ENCODE peak calls at places on chromosome 2, in nine cellular contexts. One of them, this sample, is unnamed.

GRCh38 chr2:121052507-121052906 is 232.5 kb downstream of the TFCP2L1 start:
- DNase-seq in GM12878: no peak
- DNase-seq in vagina: no peak
- DNase-seq in A549: no peak
- DNase-seq in psoas muscle: no peak
- DNase-seq in astrocyte: no peak
- DNase-seq in mesendoderm: no peak
- DNase-seq in right cardiac atrium: no peak
- DNase-seq in Panc1: no peak
- DNase-seq in this sample: no peak

GRCh38 chr2:128324008-128324896 is 5.6 kb upstream of the HS6ST1 start:
- DNase-seq in GM12878: no peak
- DNase-seq in psoas muscle: no peak
- DNase-seq in astrocyte: no peak
- DNase-seq in right cardiac atrium: peak; percentile 53
- DNase-seq in A549: no peak
- DNase-seq in mesendoderm: no peak
- DNase-seq in vagina: no peak
- DNase-seq in Panc1: no peak
- DNase-seq in this sample: no peak

GRCh38 chr2:23377772-23378171 is 7.2 kb upstream of the KLHL29 start:
- DNase-seq in astrocyte: no peak
- DNase-seq in GM12878: no peak
- DNase-seq in vagina: no peak
- DNase-seq in psoas muscle: no peak
- DNase-seq in mesendoderm: no peak
- DNase-seq in A549: no peak
- DNase-seq in right cardiac atrium: no peak
- DNase-seq in Panc1: no peak
- DNase-seq in this sample: no peak

GRCh38 chr2:100780203-100781008 is 39.5 kb upstream of the NPAS2 start:
- DNase-seq in Panc1: no peak
- DNase-seq in GM12878: no peak
- DNase-seq in right cardiac atrium: no peak
- DNase-seq in A549: peak; percentile 25
- DNase-seq in mesendoderm: no peak
- DNase-seq in psoas muscle: no peak
- DNase-seq in vagina: no peak
- DNase-seq in astrocyte: peak; percentile 85
- DNase-seq in this sample: no peak

GRCh38 chr2:237466266-237466665 is 20.8 kb upstream of the MLPH start:
- DNase-seq in mesendoderm: no peak
- DNase-seq in Panc1: no peak
- DNase-seq in astrocyte: peak; percentile 76
- DNase-seq in A549: no peak
- DNase-seq in vagina: no peak
- DNase-seq in GM12878: no peak
- DNase-seq in psoas muscle: no peak
- DNase-seq in right cardiac atrium: no peak
- DNase-seq in this sample: no peak

GRCh38 chr2:95282458-95282857 is 8.2 kb downstream of the PROM2 start:
- DNase-seq in vagina: no peak
- DNase-seq in mesendoderm: no peak
- DNase-seq in astrocyte: no peak
- DNase-seq in psoas muscle: no peak
- DNase-seq in right cardiac atrium: peak; percentile 16
- DNase-seq in GM12878: no peak
- DNase-seq in Panc1: no peak
- DNase-seq in A549: no peak
- DNase-seq in this sample: no peak

GRCh38 chr2:148048475-148049221 is 27.8 kb downstream of the MBD5 start:
- DNase-seq in vagina: no peak
- DNase-seq in right cardiac atrium: no peak
- DNase-seq in Panc1: no peak
- DNase-seq in mesendoderm: no peak
- DNase-seq in astrocyte: peak; percentile 74
- DNase-seq in A549: no peak
- DNase-seq in psoas muscle: no peak
- DNase-seq in GM12878: peak; percentile 89
- DNase-seq in this sample: no peak

GRCh38 chr2:235551965-235552364 is 58.1 kb downstream of the AGAP1 start:
- DNase-seq in vagina: no peak
- DNase-seq in psoas muscle: no peak
- DNase-seq in mesendoderm: peak; percentile 85
- DNase-seq in right cardiac atrium: peak; percentile 79
- DNase-seq in astrocyte: peak; percentile 26
- DNase-seq in Panc1: peak; percentile 8
- DNase-seq in A549: peak; percentile 78
- DNase-seq in GM12878: no peak
- DNase-seq in this sample: no peak

GRCh38 chr2:197195591-197195990 is 115.0 kb downstream of the ANKRD44 start:
- DNase-seq in astrocyte: no peak
- DNase-seq in GM12878: no peak
- DNase-seq in right cardiac atrium: no peak
- DNase-seq in psoas muscle: no peak
- DNase-seq in vagina: no peak
- DNase-seq in A549: no peak
- DNase-seq in Panc1: no peak
- DNase-seq in mesendoderm: no peak
- DNase-seq in this sample: no peak

GRCh38 chr2:96485751-96486643 is 19.2 kb downstream of the NEURL3 start:
- DNase-seq in mesendoderm: peak; percentile 60
- DNase-seq in vagina: no peak
- DNase-seq in psoas muscle: peak; percentile 74
- DNase-seq in Panc1: no peak
- DNase-seq in astrocyte: peak; percentile 88
- DNase-seq in right cardiac atrium: peak; percentile 84
- DNase-seq in A549: no peak
- DNase-seq in GM12878: peak; percentile 97
- DNase-seq in this sample: no peak

GRCh38 chr2:219299372-219299760 is 9.8 kb downstream of the PTPRN start:
- DNase-seq in mesendoderm: no peak
- DNase-seq in vagina: no peak
- DNase-seq in Panc1: no peak
- DNase-seq in A549: no peak
- DNase-seq in right cardiac atrium: no peak
- DNase-seq in psoas muscle: no peak
- DNase-seq in astrocyte: no peak
- DNase-seq in GM12878: no peak
- DNase-seq in this sample: no peak

GRCh38 chr2:182372661-182373060 is 54.2 kb downstream of the PDE1A start:
- DNase-seq in Panc1: peak; percentile 17
- DNase-seq in A549: peak; percentile 82
- DNase-seq in mesendoderm: peak; percentile 40
- DNase-seq in GM12878: no peak
- DNase-seq in right cardiac atrium: no peak
- DNase-seq in psoas muscle: no peak
- DNase-seq in vagina: no peak
- DNase-seq in astrocyte: peak; percentile 91
- DNase-seq in this sample: no peak

GRCh38 chr2:240436626-240437180 is 1.2 kb downstream of the GPC1 start:
- DNase-seq in right cardiac atrium: peak; percentile 69
- DNase-seq in vagina: no peak
- DNase-seq in mesendoderm: peak; percentile 62
- DNase-seq in Panc1: no peak
- DNase-seq in psoas muscle: peak; percentile 71
- DNase-seq in GM12878: no peak
- DNase-seq in astrocyte: peak; percentile 27
- DNase-seq in A549: no peak
- DNase-seq in this sample: no peak

GRCh38 chr2:74292752-74293151 is 50.5 kb downstream of the SLC4A5 start:
- DNase-seq in GM12878: no peak
- DNase-seq in mesendoderm: no peak
- DNase-seq in A549: peak; percentile 35
- DNase-seq in psoas muscle: no peak
- DNase-seq in right cardiac atrium: no peak
- DNase-seq in astrocyte: no peak
- DNase-seq in Panc1: no peak
- DNase-seq in vagina: no peak
- DNase-seq in this sample: no peak

GRCh38 chr2:18803141-18803540 is 213.8 kb upstream of the NT5C1B start:
- DNase-seq in astrocyte: no peak
- DNase-seq in A549: no peak
- DNase-seq in psoas muscle: no peak
- DNase-seq in mesendoderm: no peak
- DNase-seq in right cardiac atrium: no peak
- DNase-seq in Panc1: no peak
- DNase-seq in GM12878: no peak
- DNase-seq in vagina: no peak
- DNase-seq in this sample: no peak

GRCh38 chr2:167749641-167750040 is 497.8 kb downstream of the STK39 start:
- DNase-seq in right cardiac atrium: no peak
- DNase-seq in astrocyte: peak; percentile 12
- DNase-seq in vagina: no peak
- DNase-seq in mesendoderm: no peak
- DNase-seq in A549: no peak
- DNase-seq in psoas muscle: no peak
- DNase-seq in GM12878: no peak
- DNase-seq in Panc1: no peak
- DNase-seq in this sample: no peak

GRCh38 chr2:7057865-7058400 is 140.7 kb downstream of the RNF144A start:
- DNase-seq in vagina: no peak
- DNase-seq in psoas muscle: no peak
- DNase-seq in GM12878: peak; percentile 48
- DNase-seq in right cardiac atrium: no peak
- DNase-seq in A549: no peak
- DNase-seq in Panc1: no peak
- DNase-seq in mesendoderm: no peak
- DNase-seq in astrocyte: no peak
- DNase-seq in this sample: no peak

GRCh38 chr2:219836647-219837177 is 209.3 kb downstream of the SLC4A3 start:
- DNase-seq in right cardiac atrium: no peak
- DNase-seq in A549: peak; percentile 47
- DNase-seq in Panc1: no peak
- DNase-seq in mesendoderm: no peak
- DNase-seq in vagina: no peak
- DNase-seq in GM12878: no peak
- DNase-seq in psoas muscle: no peak
- DNase-seq in astrocyte: no peak
- DNase-seq in this sample: no peak

GRCh38 chr2:75788154-75788553 is 77.4 kb upstream of the GCFC2 start:
- DNase-seq in astrocyte: no peak
- DNase-seq in psoas muscle: no peak
- DNase-seq in A549: no peak
- DNase-seq in mesendoderm: no peak
- DNase-seq in right cardiac atrium: no peak
- DNase-seq in Panc1: no peak
- DNase-seq in vagina: no peak
- DNase-seq in GM12878: no peak
- DNase-seq in this sample: no peak

GRCh38 chr2:189285962-189286648 is 106.5 kb upstream of the COL5A2 start:
- DNase-seq in psoas muscle: no peak
- DNase-seq in right cardiac atrium: no peak
- DNase-seq in A549: peak; percentile 85
- DNase-seq in mesendoderm: peak; percentile 52
- DNase-seq in astrocyte: peak; percentile 98
- DNase-seq in vagina: no peak
- DNase-seq in Panc1: no peak
- DNase-seq in GM12878: no peak
- DNase-seq in this sample: no peak

GRCh38 chr2:118246726-118247125 is 158.5 kb downstream of the INSIG2 start:
- DNase-seq in GM12878: no peak
- DNase-seq in astrocyte: no peak
- DNase-seq in vagina: no peak
- DNase-seq in A549: no peak
- DNase-seq in right cardiac atrium: peak; percentile 78
- DNase-seq in mesendoderm: no peak
- DNase-seq in psoas muscle: peak; percentile 54
- DNase-seq in Panc1: no peak
- DNase-seq in this sample: no peak

GRCh38 chr2:216535454-216535995 is 36.9 kb downstream of the RPL37A start:
- DNase-seq in Panc1: no peak
- DNase-seq in right cardiac atrium: peak; percentile 86
- DNase-seq in GM12878: no peak
- DNase-seq in vagina: no peak
- DNase-seq in astrocyte: peak; percentile 95
- DNase-seq in mesendoderm: no peak
- DNase-seq in psoas muscle: peak; percentile 68
- DNase-seq in A549: peak; percentile 11
- DNase-seq in this sample: no peak
- H3K27ac ChIP-seq in Panc1: no peak overlapping the region
- H3K27ac ChIP-seq in right cardiac atrium: peak overlapping the region; percentile 99
- H3K27ac ChIP-seq in GM12878: no peak overlapping the region
- H3K27ac ChIP-seq in vagina: peak overlapping the region; percentile 83
- H3K27ac ChIP-seq in astrocyte: peak overlapping the region; percentile 60
- H3K27ac ChIP-seq in mesendoderm: no peak overlapping the region
- H3K27ac ChIP-seq in psoas muscle: peak overlapping the region; percentile 59
- H3K27ac ChIP-seq in A549: no peak overlapping the region
- H3K27ac ChIP-seq in this sample: no peak overlapping the region

GRCh38 chr2:97719362-97720155 is 6.2 kb downstream of the ZAP70 start:
- DNase-seq in psoas muscle: peak; percentile 11
- DNase-seq in mesendoderm: no peak
- DNase-seq in vagina: no peak
- DNase-seq in A549: no peak
- DNase-seq in Panc1: no peak
- DNase-seq in right cardiac atrium: no peak
- DNase-seq in astrocyte: no peak
- DNase-seq in GM12878: no peak
- DNase-seq in this sample: no peak
- H3K4me3 ChIP-seq in psoas muscle: no peak overlapping the region
- H3K4me3 ChIP-seq in mesendoderm: no peak overlapping the region
- H3K4me3 ChIP-seq in vagina: no peak overlapping the region
- H3K4me3 ChIP-seq in A549: no peak overlapping the region
- H3K4me3 ChIP-seq in Panc1: no peak overlapping the region
- H3K4me3 ChIP-seq in right cardiac atrium: no peak overlapping the region
- H3K4me3 ChIP-seq in astrocyte: no peak overlapping the region
- H3K4me3 ChIP-seq in GM12878: no peak overlapping the region
- H3K4me3 ChIP-seq in this sample: no peak overlapping the region

GRCh38 chr2:114091010-114091409 is 201.1 kb downstream of the ACTR3 start:
- DNase-seq in GM12878: no peak
- DNase-seq in astrocyte: no peak
- DNase-seq in mesendoderm: no peak
- DNase-seq in right cardiac atrium: no peak
- DNase-seq in A549: no peak
- DNase-seq in psoas muscle: no peak
- DNase-seq in Panc1: no peak
- DNase-seq in vagina: no peak
- DNase-seq in this sample: no peak
- H3K27ac ChIP-seq in GM12878: no peak overlapping the region
- H3K27ac ChIP-seq in astrocyte: no peak overlapping the region
- H3K27ac ChIP-seq in mesendoderm: no peak overlapping the region
- H3K27ac ChIP-seq in right cardiac atrium: no peak overlapping the region
- H3K27ac ChIP-seq in A549: no peak overlapping the region
- H3K27ac ChIP-seq in psoas muscle: no peak overlapping the region
- H3K27ac ChIP-seq in Panc1: no peak overlapping the region
- H3K27ac ChIP-seq in vagina: no peak overlapping the region
- H3K27ac ChIP-seq in this sample: no peak overlapping the region

DNA sequence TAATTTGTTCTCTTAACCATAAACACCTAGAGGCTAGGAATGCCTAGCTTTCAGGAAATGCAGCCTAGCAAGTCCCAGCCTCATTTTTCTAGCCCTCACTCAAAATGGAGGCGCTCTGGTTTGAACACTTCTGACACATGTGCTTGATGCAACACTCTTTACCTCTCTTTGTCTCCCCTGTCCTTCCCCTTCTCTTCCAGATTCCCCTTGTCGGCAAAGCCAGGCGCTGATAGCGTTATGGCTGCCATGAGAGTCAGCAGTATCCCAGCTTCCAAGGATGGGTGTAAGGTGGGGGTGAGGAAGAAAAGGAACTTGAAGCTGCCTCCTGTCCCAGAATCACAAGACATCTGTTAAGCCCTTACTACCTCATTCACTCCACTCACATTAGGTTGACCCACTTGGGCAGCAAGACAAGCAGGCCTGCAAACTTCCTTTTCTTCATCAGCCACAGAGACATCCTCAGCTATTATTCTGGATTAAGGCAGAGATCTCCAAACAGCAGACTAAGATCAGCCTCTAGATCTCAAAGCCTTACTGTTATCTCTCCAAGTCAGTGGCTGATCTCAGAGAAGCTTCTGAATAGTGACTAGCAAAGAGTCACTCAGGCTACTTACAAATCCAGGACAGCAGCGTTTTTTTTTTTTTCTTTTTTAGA is 1.9 kb upstream of the ST3GAL5 start:
- DNase-seq in vagina: no peak
- DNase-seq in right cardiac atrium: no peak
- DNase-seq in A549: no peak
- DNase-seq in mesendoderm: no peak
- DNase-seq in astrocyte: no peak
- DNase-seq in Panc1: no peak
- DNase-seq in GM12878: no peak
- DNase-seq in psoas muscle: no peak
- DNase-seq in this sample: no peak
- H3K4me3 ChIP-seq in vagina: no peak overlapping the region
- H3K4me3 ChIP-seq in right cardiac atrium: no peak overlapping the region
- H3K4me3 ChIP-seq in A549: peak overlapping the region; percentile 77
- H3K4me3 ChIP-seq in mesendoderm: no peak overlapping the region
- H3K4me3 ChIP-seq in astrocyte: no peak overlapping the region
- H3K4me3 ChIP-seq in Panc1: no peak overlapping the region
- H3K4me3 ChIP-seq in GM12878: no peak overlapping the region
- H3K4me3 ChIP-seq in psoas muscle: peak overlapping the region; percentile 77
- H3K4me3 ChIP-seq in this sample: no peak overlapping the region